ENCODE peak calls at places on chromosomes 4 and X, in seven cellular contexts. W is sigmoid colon, O is kidney, N is cardiac muscle cell, E is K562, H is IMR-90, I is mucosa of descending colon. R is an unnamed sample.

GRCh38 chr4:784401-785331 is 41.3 kb downstream of the CPLX1 start:
- DNase-seq in W (peak; percentile 64), O (peak; percentile 75), N (no peak), E (no peak), H (no peak), I (no peak), R (no peak)

GRCh38 chrX:55488268-55488558 is 1.4 kb downstream of the USP51 start:
- DNase-seq in W (no peak), O (no peak), N (no peak), E (no peak), H (no peak), I (no peak), R (no peak)

GRCh38 chr4:130029442-130029841 is 933.5 kb downstream of the C4orf33 start:
- DNase-seq in W (no peak), O (no peak), N (no peak), E (no peak), H (no peak), I (no peak), R (no peak)

GRCh38 chrX:120549483-120550452 is 11.0 kb downstream of the CUL4B start:
- DNase-seq in W (no peak), O (no peak), N (peak; percentile 91), E (peak; percentile 9), H (peak; percentile 94), I (no peak), R (no peak)

GRCh38 chr4:163201358-163201757 is 34.7 kb upstream of the NAF1 start:
- DNase-seq in W (no peak), O (no peak), N (no peak), E (no peak), H (no peak), I (no peak), R (no peak)

GRCh38 chr4:12703076-12703475 is 781.1 kb downstream of the RAB28 start:
- DNase-seq in W (no peak), O (no peak), N (no peak), E (no peak), H (no peak), I (no peak), R (no peak)

GRCh38 chrX:132101206-132101605 is 26.6 kb downstream of the FRMD7 start:
- DNase-seq in W (no peak), O (no peak), N (no peak), E (no peak), H (no peak), I (no peak), R (no peak)

GRCh38 chr4:100828986-100829685 is 311.3 kb upstream of the EMCN start:
- DNase-seq in W (no peak), O (no peak), N (peak; percentile 25), E (no peak), H (no peak), I (no peak), R (no peak)

GRCh38 chr4:184318852-184319251 is 101.2 kb upstream of the ENPP6 start:
- DNase-seq in W (no peak), O (no peak), N (no peak), E (no peak), H (no peak), I (no peak), R (no peak)

GRCh38 chrX:9534686-9535085 is 69.8 kb downstream of the TBL1X start:
- DNase-seq in W (no peak), O (no peak), N (peak; percentile 74), E (no peak), H (peak; percentile 19), I (no peak), R (no peak)

DNA sequence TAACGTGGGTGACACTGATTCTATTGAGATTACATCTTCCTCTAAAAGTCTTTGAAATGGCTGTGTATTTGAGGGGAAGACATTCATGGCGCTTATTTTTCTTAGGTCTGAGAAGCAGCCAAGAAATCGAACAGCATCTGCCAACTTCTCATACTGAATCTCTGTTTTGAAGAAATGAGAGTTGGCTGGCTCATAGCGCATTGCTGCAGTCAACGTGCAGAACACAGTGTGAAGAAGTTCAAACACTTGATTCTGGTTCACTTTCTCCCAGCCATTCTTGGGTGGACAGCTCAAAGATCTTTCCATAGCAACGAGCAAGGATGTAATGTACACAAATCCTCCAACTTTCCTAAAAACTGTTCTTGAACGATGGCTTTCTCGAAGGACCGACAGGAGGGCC is 156.5 kb downstream of the WDFY3 start:
- DNase-seq in W (no peak), O (no peak), N (no peak), E (no peak), H (peak; percentile 2), I (no peak), R (no peak)
- H3K36me3 ChIP-seq in W (peaks cover 18% of the 10 kb centered on the region), O (peaks cover 9% of the 10 kb centered on the region), N (peaks cover 10% of the 10 kb centered on the region), E (no peaks in the 10 kb centered on the region), H (peaks cover 4% of the 10 kb centered on the region), I (no peaks in the 10 kb centered on the region), R (no peaks in the 10 kb centered on the region)

DNA sequence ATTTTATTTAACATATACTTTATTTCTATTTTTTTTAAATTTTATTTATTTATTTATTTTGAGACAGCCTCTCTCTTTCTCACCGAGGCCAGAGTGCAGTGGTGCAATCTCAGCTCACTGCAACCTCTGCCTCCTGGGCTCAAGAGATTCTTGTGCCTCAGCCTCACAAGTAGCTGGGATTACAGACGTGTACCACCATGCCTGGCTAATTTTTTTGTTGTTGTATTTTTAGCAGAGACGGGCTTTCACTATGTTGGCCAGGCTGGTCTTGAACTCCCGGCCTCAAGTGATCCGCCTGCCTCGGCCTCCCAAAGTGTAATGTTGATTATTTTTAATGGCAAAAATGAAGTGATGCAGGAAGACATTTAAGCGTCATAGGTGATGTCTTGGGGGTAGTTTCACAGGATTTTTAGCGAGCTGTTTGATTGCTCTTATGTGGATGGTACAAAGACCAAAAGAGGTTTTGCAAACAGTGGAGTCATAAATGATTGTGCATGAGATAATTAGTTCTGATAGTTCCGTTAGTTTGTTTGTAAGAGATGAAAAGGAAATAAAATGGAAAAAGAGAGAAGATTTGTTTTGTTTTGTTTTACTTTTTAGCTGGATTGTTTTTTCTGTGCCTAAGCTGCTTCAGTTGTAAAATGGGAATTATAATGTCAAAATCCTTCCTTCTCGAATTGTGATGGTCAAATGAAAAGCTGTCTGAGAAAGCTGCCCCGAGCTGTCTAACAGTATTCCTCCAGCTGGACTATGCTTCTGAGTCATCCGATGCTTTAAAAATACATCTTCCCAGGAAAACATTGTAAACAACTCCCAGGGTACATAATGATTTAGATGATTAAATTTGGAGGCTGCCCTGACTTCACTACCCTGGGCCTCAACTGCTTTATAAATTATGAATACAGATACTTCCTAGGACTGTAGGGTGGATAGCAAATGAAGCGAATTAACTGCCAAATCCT is 14.7 kb downstream of the RHOH start:
- DNase-seq in W (no peak), O (no peak), N (no peak), E (no peak), H (peak; percentile 41), I (no peak), R (no peak)
- H3K36me3 ChIP-seq in W (no peaks in the 10 kb centered on the region), O (no peaks in the 10 kb centered on the region), N (no peaks in the 10 kb centered on the region), E (peaks cover 52% of the 10 kb centered on the region), H (no peaks in the 10 kb centered on the region), I (no peaks in the 10 kb centered on the region), R (peaks cover 48% of the 10 kb centered on the region)

GRCh38 chr4:3220586-3221494 is 28.1 kb upstream of the MSANTD1 start:
- DNase-seq in W (no peak), O (peak; percentile 44), N (no peak), E (no peak), H (no peak), I (peak; percentile 26), R (no peak)
- H3K36me3 ChIP-seq in W (peaks cover 97% of the 10 kb centered on the region), O (peaks cover 53% of the 10 kb centered on the region), N (peaks cover 42% of the 10 kb centered on the region), E (peaks cover 47% of the 10 kb centered on the region), H (peaks cover 57% of the 10 kb centered on the region), I (peaks cover 7% of the 10 kb centered on the region), R (peaks cover 94% of the 10 kb centered on the region)

GRCh38 chr4:71004281-71004851 is 10.9 kb downstream of the DCK start:
- DNase-seq in W (no peak), O (peak; percentile 66), N (no peak), E (no peak), H (no peak), I (peak; percentile 59), R (peak; percentile 44)
- H3K36me3 ChIP-seq in W (peaks cover 1% of the 10 kb centered on the region), O (no peaks in the 10 kb centered on the region), N (no peaks in the 10 kb centered on the region), E (peaks cover 4% of the 10 kb centered on the region), H (peaks cover 2% of the 10 kb centered on the region), I (no peaks in the 10 kb centered on the region), R (peaks cover 5% of the 10 kb centered on the region)

GRCh38 chr4:118742050-118742449 is 56.9 kb downstream of the METTL14 start:
- DNase-seq in W (no peak), O (no peak), N (peak; percentile 51), E (no peak), H (no peak), I (no peak), R (no peak)

GRCh38 chr4:118743867-118744266 is 58.7 kb downstream of the METTL14 start:
- DNase-seq in W (no peak), O (peak; percentile 33), N (no peak), E (no peak), H (peak; percentile 58), I (no peak), R (no peak)

GRCh38 chr4:118741456-118741855 is 56.3 kb downstream of the METTL14 start:
- DNase-seq in W (no peak), O (no peak), N (peak; percentile 48), E (no peak), H (peak; percentile 42), I (no peak), R (no peak)

GRCh38 chr4:118746251-118746919 is 61.2 kb downstream of the METTL14 start:
- DNase-seq in W (peak; percentile 86), O (no peak), N (peak; percentile 46), E (no peak), H (no peak), I (no peak), R (no peak)

DNA sequence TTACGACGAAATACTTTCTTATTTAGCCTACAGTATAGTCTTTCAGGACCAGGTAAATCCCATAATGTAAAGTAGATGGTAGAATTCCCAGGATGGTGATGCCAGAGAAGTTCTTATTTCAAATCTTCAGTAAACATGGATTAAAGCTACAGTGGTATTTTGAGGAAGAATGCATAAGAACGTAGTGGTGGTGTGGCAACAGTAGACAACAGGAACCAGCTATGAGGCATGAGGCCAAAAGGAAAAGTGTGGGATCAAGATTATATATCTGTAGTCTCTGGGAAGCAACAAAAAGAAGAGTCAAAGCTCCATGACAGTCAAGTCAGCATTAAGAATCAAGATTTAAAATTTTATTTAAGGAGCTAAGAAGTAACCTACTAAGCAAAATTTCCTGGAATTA is 60.2 kb downstream of the METTL14 start:
- DNase-seq in W (no peak), O (no peak), N (peak; percentile 75), E (no peak), H (no peak), I (no peak), R (no peak)
- H3K36me3 ChIP-seq in W (peaks cover 17% of the 10 kb centered on the region), O (peaks cover 2% of the 10 kb centered on the region), N (peaks cover 8% of the 10 kb centered on the region), E (peaks cover 14% of the 10 kb centered on the region), H (peaks cover 45% of the 10 kb centered on the region), I (no peaks in the 10 kb centered on the region), R (peaks cover 17% of the 10 kb centered on the region)

DNA sequence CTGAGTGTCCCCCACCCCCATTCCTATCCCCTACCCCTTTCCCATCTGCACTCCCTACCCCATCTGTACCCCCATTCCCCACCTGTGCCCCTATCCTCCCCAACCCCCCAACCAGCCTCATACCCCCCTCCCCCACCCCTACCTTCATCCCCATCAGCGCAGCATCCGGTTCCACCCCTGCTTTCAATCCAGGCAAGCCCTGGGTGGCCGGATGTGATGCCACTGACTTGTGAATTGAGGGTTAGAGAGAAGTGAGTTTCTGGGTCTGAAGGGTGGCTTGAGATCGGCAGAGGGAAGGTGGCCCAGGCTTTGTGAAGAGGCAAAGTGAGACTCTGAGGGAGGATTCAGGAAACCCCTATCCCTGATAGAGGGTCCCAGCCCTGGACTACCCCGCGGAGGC is 7.8 kb downstream of the MAGEA4 start:
- DNase-seq in W (no peak), O (no peak), N (no peak), E (no peak), H (no peak), I (no peak), R (no peak)
- H3K36me3 ChIP-seq in W (no peaks in the 10 kb centered on the region), O (no peaks in the 10 kb centered on the region), N (no peaks in the 10 kb centered on the region), E (no peaks in the 10 kb centered on the region), H (no peaks in the 10 kb centered on the region), I (no peaks in the 10 kb centered on the region), R (no peaks in the 10 kb centered on the region)